ENCODE peak calls at places on chromosomes 6 and 20, in ten cellular contexts. F is ascending aorta, A is Karpas-422, C is neuronal stem cell, Q is aorta, E is upper lobe of right lung, K is PC-9, L is PC-3, M is psoas muscle, T is left lung. S is an unnamed sample. For H3K9me3, the result is how much of the 10 kb centered on the place peaks cover.

GRCh38 chr20:41248371-41249024 is 69.0 kb downstream of the ZHX3 start:
- DNase-seq in Q (no peak), A (no peak), C (no peak), L (peak), T (no peak), K (no peak), E (no peak), M (no peak), F (peak), S (no peak)

GRCh38 chr20:33437141-33437911 is 6.2 kb downstream of the SNTA1 start:
- DNase-seq in C (no peak), K (no peak), F (peak), L (no peak), M (peak), Q (peak), T (no peak), E (no peak), A (no peak), S (no peak)

GRCh38 chr20:24608926-24609667 is 139.7 kb downstream of the SYNDIG1 start:
- DNase-seq in A (peak), F (no peak), L (no peak), E (no peak), K (no peak), M (no peak), C (no peak), Q (no peak), T (no peak), S (no peak)

GRCh38 chr20:45343867-45344721 is 4.1 kb downstream of the SDC4 start:
- DNase-seq in T (no peak), F (peak), C (no peak), E (no peak), K (peak), A (no peak), L (peak), Q (peak), M (peak), S (peak)

GRCh38 chr6:79570129-79570801 is 33.0 kb upstream of the LCA5 start:
- DNase-seq in C (no peak), K (peak), F (no peak), E (no peak), L (peak), T (no peak), Q (no peak), M (no peak), A (no peak), S (no peak)

GRCh38 chr6:69305456-69305855 is 491.4 kb downstream of the LMBRD1 start:
- DNase-seq in T (no peak), K (no peak), E (no peak), C (no peak), F (no peak), Q (no peak), M (no peak), L (no peak), A (no peak), S (no peak)

GRCh38 chr6:122730775-122731386 is 48.6 kb upstream of the FABP7 start:
- DNase-seq in T (no peak), K (no peak), M (no peak), F (no peak), Q (no peak), C (peak), A (peak), L (peak), E (no peak), S (no peak)

GRCh38 chr6:105611606-105612005 is 208.7 kb upstream of the PREP start:
- DNase-seq in F (no peak), M (no peak), E (no peak), L (no peak), Q (no peak), A (no peak), C (no peak), K (no peak), T (no peak), S (no peak)

GRCh38 chr20:51366155-51366886 is 176.2 kb downstream of the NFATC2 start:
- DNase-seq in A (no peak), F (peak), Q (peak), C (no peak), L (peak), T (no peak), K (peak), M (peak), E (no peak), S (no peak)

GRCh38 chr20:20683922-20684321 is 28.5 kb downstream of the RALGAPA2 start:
- DNase-seq in M (no peak), C (no peak), Q (no peak), E (no peak), F (no peak), A (no peak), T (no peak), K (no peak), L (no peak), S (no peak)

GRCh38 chr6:82608365-82608764 is 244.7 kb downstream of the TPBG start:
- DNase-seq in E (no peak), C (peak), M (no peak), T (no peak), A (no peak), Q (no peak), F (no peak), L (no peak), K (no peak), S (no peak)

GRCh38 chr6:16759646-16760535 is 1.4 kb downstream of the ATXN1 start:
- DNase-seq in F (peak), T (peak), L (peak), E (peak), Q (peak), C (peak), A (peak), M (peak), K (peak), S (peak)

GRCh38 chr20:57591289-57592229 is 28.7 kb downstream of the ZBP1 start:
- DNase-seq in C (no peak), E (no peak), A (no peak), T (peak), Q (peak), K (no peak), M (no peak), F (no peak), L (no peak), S (no peak)

GRCh38 chr6:103236923-103237322 is 1622.8 kb downstream of the HACE1 start:
- DNase-seq in Q (no peak), L (peak), M (no peak), E (no peak), T (no peak), A (no peak), K (no peak), F (no peak), C (no peak), S (no peak)

GRCh38 chr20:31278178-31278577 is 20.7 kb downstream of the DEFB115 start:
- DNase-seq in F (no peak), A (no peak), Q (peak), M (no peak), T (no peak), E (no peak), C (no peak), L (no peak), K (no peak), S (no peak)

DNA sequence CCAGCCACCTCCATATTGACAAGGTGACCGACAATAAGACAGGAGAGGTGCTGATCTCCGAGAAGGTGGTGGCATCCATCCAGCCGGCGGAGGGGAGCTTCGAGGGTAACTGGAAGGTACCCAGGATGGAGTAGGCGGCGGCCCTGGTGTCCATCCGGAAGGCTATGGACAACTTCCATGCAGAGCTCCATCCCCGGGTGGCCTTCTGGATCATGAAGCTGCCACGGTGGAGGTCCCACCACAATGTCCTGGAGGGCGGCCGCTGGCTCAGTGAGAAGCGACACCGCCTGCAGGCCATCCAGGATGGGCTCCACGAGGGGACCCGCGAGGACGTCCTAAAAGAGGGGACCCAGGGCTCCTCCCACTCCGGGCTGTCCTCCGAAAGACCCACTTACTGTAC is 17.0 kb downstream of the DEFB115 start:
- DNase-seq in A (no peak), M (no peak), E (no peak), T (peak), F (no peak), L (no peak), K (no peak), Q (peak), C (no peak), S (no peak)
- H3K9me3 ChIP-seq in A (under half), M (under half), E (under half), T (half or more), F (under half), L (under half), K (under half), Q (under half), C (under half), S (under half)

DNA sequence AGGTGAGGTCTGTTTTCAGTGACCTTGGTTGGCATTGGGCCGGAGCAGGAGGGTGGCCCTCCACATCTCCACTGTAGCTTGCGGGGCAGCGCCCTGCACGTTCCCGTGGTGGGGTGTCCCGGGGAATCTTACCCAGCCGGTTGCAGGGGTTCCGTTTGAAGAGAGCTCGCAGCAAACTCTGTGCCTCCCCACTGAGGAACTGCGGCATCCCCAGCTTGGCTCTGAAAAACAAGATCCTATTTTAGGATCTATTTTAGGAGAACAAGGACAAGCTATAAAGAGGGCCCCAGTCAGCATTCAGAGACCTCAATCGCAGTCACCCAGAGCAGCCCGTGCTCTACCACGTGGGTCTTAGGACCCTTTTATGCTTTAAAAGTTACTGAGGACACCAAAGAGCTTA is 97.8 kb downstream of the RAMACL start:
- DNase-seq in Q (no peak), A (no peak), K (no peak), M (no peak), C (no peak), F (no peak), T (peak), L (no peak), E (no peak), S (no peak)
- H3K9me3 ChIP-seq in Q (under half), A (under half), K (under half), M (under half), C (under half), F (under half), T (under half), L (under half), E (under half), S (under half)

DNA sequence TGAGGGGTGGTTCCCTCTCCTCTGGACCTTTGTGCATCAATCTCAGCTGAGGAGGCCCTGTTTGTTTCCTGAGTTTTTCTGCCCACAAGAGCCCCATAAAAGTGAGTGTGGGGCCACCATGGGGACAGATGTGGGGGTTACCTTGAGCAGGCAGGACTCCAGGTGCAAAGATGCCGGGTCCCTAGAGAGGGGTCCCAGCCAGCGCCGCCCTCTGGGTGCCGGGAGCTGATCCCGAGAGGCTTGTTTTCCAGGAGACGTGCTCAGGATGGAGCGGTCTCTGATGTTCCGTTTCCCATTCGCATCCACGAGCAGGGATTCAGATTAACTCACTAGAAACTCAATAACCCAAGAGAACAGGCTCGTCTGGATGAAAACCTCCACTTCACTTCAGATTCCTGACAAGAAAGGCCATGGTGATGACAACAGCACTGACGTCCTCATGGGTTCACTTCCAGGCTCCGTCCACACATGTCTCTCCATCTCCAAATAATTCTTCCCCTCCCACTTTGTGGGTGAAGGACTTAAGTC is 21.9 kb downstream of the MYT1 start:
- DNase-seq in F (no peak), K (no peak), C (no peak), E (no peak), L (no peak), T (no peak), M (no peak), Q (no peak), A (no peak), S (no peak)
- H3K9me3 ChIP-seq in F (under half), K (under half), C (under half), E (under half), L (under half), T (under half), M (under half), Q (under half), A (under half), S (under half)

GRCh38 chr20:55540013-55540412 is 465.3 kb downstream of the CBLN4 start:
- DNase-seq in C (no peak), L (peak), T (no peak), K (no peak), F (no peak), Q (no peak), A (no peak), E (no peak), M (no peak), S (no peak)
- H3K9me3 ChIP-seq in C (under half), L (under half), T (under half), K (under half), F (under half), Q (under half), A (under half), E (under half), M (under half), S (under half)

GRCh38 chr6:28326371-28326948 is 9.5 kb downstream of the ZSCAN31 start:
- DNase-seq in L (no peak), M (no peak), A (no peak), E (no peak), C (no peak), Q (no peak), F (no peak), T (no peak), K (no peak), S (no peak)

GRCh38 chr6:28323813-28324424 is 12.0 kb downstream of the ZSCAN31 start:
- DNase-seq in K (no peak), C (no peak), Q (no peak), L (no peak), E (no peak), T (no peak), F (no peak), A (no peak), M (no peak), S (no peak)

DNA sequence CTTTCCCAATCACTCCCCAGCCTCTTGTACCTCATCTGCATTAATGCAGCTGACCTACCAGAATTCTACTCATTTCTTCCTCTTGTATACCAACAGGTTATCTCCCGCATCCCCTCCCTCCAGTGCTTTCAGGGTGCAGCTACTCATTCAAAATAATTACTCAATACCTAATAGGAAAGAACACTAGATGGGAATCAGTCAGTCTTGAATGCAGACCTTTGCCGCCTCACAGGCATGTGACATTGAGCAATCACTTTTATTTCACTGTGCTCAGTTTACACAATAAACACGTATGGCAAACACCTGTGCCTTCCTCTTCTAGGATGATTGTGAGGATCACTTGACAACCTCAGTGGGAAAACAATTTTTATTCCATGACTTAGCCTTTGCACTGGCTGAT is 13.3 kb downstream of the ZSCAN31 start:
- DNase-seq in C (no peak), E (no peak), L (no peak), K (no peak), T (no peak), A (no peak), F (no peak), M (no peak), Q (no peak), S (no peak)
- H3K9me3 ChIP-seq in C (under half), E (under half), L (under half), K (under half), T (under half), A (under half), F (under half), M (under half), Q (under half), S (under half)

GRCh38 chr6:56093776-56094175 is 153.6 kb downstream of the COL21A1 start:
- DNase-seq in C (no peak), Q (no peak), M (no peak), F (no peak), K (no peak), E (no peak), T (no peak), A (no peak), L (no peak), S (no peak)

GRCh38 chr6:56087421-56087820 is 160.0 kb downstream of the COL21A1 start:
- DNase-seq in F (no peak), Q (no peak), T (no peak), A (no peak), M (no peak), C (no peak), L (no peak), K (no peak), E (no peak), S (no peak)

GRCh38 chr6:56088641-56089040 is 158.7 kb downstream of the COL21A1 start:
- DNase-seq in A (no peak), F (no peak), M (no peak), T (no peak), C (no peak), E (no peak), Q (no peak), L (no peak), K (no peak), S (no peak)

GRCh38 chr6:56096454-56096853 is 150.9 kb downstream of the COL21A1 start:
- DNase-seq in T (no peak), M (no peak), K (no peak), F (no peak), C (no peak), A (no peak), E (no peak), Q (no peak), L (no peak), S (no peak)

GRCh38 chr6:56091159-56091869 is 156.1 kb downstream of the COL21A1 start:
- DNase-seq in F (no peak), L (peak), Q (no peak), M (no peak), E (no peak), C (no peak), K (peak), T (no peak), A (no peak), S (no peak)
- H3K9me3 ChIP-seq in F (under half), L (under half), Q (under half), M (under half), E (under half), C (under half), K (under half), T (under half), A (under half), S (under half)

GRCh38 chr6:167671977-167672687 is 154.6 kb upstream of the AFDN start:
- DNase-seq in T (no peak), L (no peak), A (no peak), E (no peak), K (no peak), C (no peak), Q (no peak), M (no peak), F (no peak), S (no peak)
- H3K9me3 ChIP-seq in T (under half), L (under half), A (under half), E (under half), K (under half), C (under half), Q (under half), M (under half), F (under half), S (under half)

GRCh38 chr20:62112368-62112767 is 9.9 kb upstream of the LSM14B start:
- DNase-seq in E (no peak), M (no peak), T (no peak), C (no peak), Q (no peak), L (no peak), F (no peak), K (no peak), A (no peak), S (no peak)
- H3K9me3 ChIP-seq in E (under half), M (half or more), T (half or more), C (under half), Q (under half), L (under half), F (under half), K (under half), A (under half), S (under half)

DNA sequence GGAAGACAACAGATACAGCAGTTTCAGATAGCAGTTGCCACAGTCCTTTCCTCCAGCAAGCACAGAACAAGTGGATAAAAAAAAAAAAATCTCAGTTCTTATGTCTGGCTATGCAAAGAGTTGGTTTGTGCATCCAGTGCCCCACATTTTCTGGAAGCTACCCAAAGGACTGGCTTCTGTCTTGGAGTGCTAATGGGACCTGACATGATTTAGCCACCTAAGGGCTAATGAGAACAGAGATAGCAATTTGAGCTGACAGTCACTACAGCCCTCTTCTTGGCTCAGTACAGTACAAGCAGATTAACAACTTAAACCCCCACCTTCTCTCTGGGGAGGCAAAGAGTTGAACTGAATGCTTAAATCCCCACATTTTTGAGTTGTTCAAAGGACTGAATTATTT is 976.8 kb downstream of the TBC1D32 start:
- DNase-seq in T (no peak), F (no peak), E (no peak), M (no peak), L (no peak), Q (no peak), C (no peak), K (no peak), A (no peak), S (no peak)
- H3K9me3 ChIP-seq in T (under half), F (under half), E (under half), M (under half), L (under half), Q (under half), C (under half), K (under half), A (under half), S (under half)

S was measured in breast epithelium.